ENCODE peak calls at places on chromosomes 3 and 15, in seven cellular contexts. V is heart right ventricle, U is GM06990, L is ascending aorta, Y is fibroblast of pulmonary artery, S is stomach, G is MCF 10A. F is an unnamed sample.

GRCh38 chr3:193851416-193851815 is 258.4 kb downstream of the OPA1 start:
- DNase-seq in G (no peak), U (no peak), L (no peak), Y (no peak), V (no peak), S (no peak), F (no peak)

GRCh38 chr3:115533218-115533617 is 90.1 kb upstream of the GAP43 start:
- DNase-seq in Y (no peak), G (no peak), S (no peak), V (no peak), U (no peak), L (no peak), F (no peak)

GRCh38 chr3:177524742-177525141 is 327.5 kb upstream of the TBL1XR1 start:
- DNase-seq in G (no peak), L (no peak), U (no peak), S (no peak), Y (no peak), V (no peak), F (no peak)

GRCh38 chr3:173826416-173826815 is 428.9 kb downstream of the NLGN1 start:
- DNase-seq in L (no peak), U (no peak), G (no peak), S (no peak), Y (no peak), V (no peak), F (no peak)

GRCh38 chr3:157859541-157859940 is 246.7 kb downstream of the SHOX2 start:
- DNase-seq in S (no peak), V (no peak), L (no peak), U (no peak), Y (no peak), G (no peak), F (no peak)

GRCh38 chr3:125139386-125139785 is 73.2 kb downstream of the SLC12A8 start:
- DNase-seq in S (no peak), Y (no peak), V (no peak), L (no peak), G (no peak), U (no peak), F (no peak)

GRCh38 chr3:105458518-105459215 is 92.0 kb downstream of the ALCAM start:
- DNase-seq in Y (peak; percentile 65), S (no peak), U (no peak), G (no peak), V (no peak), L (no peak), F (no peak)

GRCh38 chr15:61032600-61033286 is 196.4 kb downstream of the RORA start:
- DNase-seq in L (no peak), V (no peak), U (no peak), G (no peak), Y (no peak), S (peak; percentile 59), F (no peak)

GRCh38 chr15:77666296-77666660 is 33.6 kb upstream of the LINGO1 start:
- DNase-seq in S (no peak), L (no peak), Y (no peak), U (no peak), V (no peak), G (no peak), F (no peak)

GRCh38 chr3:53045107-53045783 is 628 bp downstream of the SFMBT1 start:
- DNase-seq in L (peak; percentile 65), S (peak; percentile 66), U (peak; percentile 81), G (peak; percentile 35), Y (peak; percentile 44), V (peak; percentile 47), F (peak; percentile 62)

GRCh38 chr3:14562441-14562840 is 22.3 kb upstream of the GRIP2 start:
- DNase-seq in V (no peak), S (no peak), G (no peak), U (no peak), Y (peak; percentile 56), L (no peak), F (no peak)

GRCh38 chr3:142117052-142117451 is 32.3 kb downstream of the TFDP2 start:
- DNase-seq in U (no peak), G (peak; percentile 71), L (no peak), S (no peak), Y (peak; percentile 15), V (no peak), F (no peak)

GRCh38 chr15:40770147-40770721 is 454 bp downstream of the C15orf62 start:
- DNase-seq in S (peak; percentile 59), L (no peak), V (no peak), G (no peak), Y (no peak), U (no peak), F (no peak)

GRCh38 chr15:56598991-56599390 is 134.1 kb upstream of the MNS1 start:
- DNase-seq in S (no peak), V (no peak), L (no peak), G (peak; percentile 50), Y (peak; percentile 25), U (no peak), F (no peak)

GRCh38 chr3:8968375-8968882 is 5.2 kb upstream of the RAD18 start:
- DNase-seq in S (no peak), G (no peak), U (no peak), V (no peak), L (no peak), Y (no peak), F (no peak)

GRCh38 chr15:60426870-60427528 is 29.2 kb upstream of the ANXA2 start:
- DNase-seq in V (no peak), L (no peak), Y (peak; percentile 61), U (no peak), G (peak; percentile 63), S (no peak), F (no peak)

GRCh38 chr3:55329849-55330248 is 157.3 kb downstream of the WNT5A start:
- DNase-seq in S (no peak), Y (peak; percentile 81), L (no peak), U (no peak), G (peak; percentile 82), V (no peak), F (no peak)

GRCh38 chr3:81716870-81717509 is 44.5 kb downstream of the GBE1 start:
- DNase-seq in L (no peak), U (no peak), V (peak; percentile 54), Y (peak; percentile 69), G (peak; percentile 67), S (peak; percentile 46), F (no peak)

GRCh38 chr3:184085389-184085852 is 11.4 kb upstream of the HTR3E start:
- DNase-seq in U (no peak), Y (peak; percentile 78), G (peak; percentile 46), L (no peak), S (no peak), V (no peak), F (no peak)

GRCh38 chr15:76163429-76164020 is 103.7 kb downstream of the TMEM266 start:
- DNase-seq in Y (peak; percentile 71), S (peak; percentile 38), L (peak; percentile 72), G (peak; percentile 91), V (peak; percentile 60), U (no peak), F (no peak)

GRCh38 chr3:111238896-111239295 is 167.3 kb downstream of the NECTIN3 start:
- DNase-seq in U (peak; percentile 1), V (no peak), G (no peak), Y (no peak), S (no peak), L (no peak), F (no peak)

GRCh38 chr3:10775828-10776227 is 40.2 kb upstream of the SLC6A11 start:
- DNase-seq in U (no peak), S (no peak), G (no peak), V (no peak), L (no peak), Y (no peak), F (no peak)

GRCh38 chr3:171640520-171641412 is 169.5 kb downstream of the PLD1 start:
- DNase-seq in Y (peak; percentile 41), U (no peak), S (no peak), G (peak; percentile 34), L (no peak), V (no peak), F (no peak)
- TF ChIP-seq CTCF in Y (peak; percentile 26), U (no peak), S (no peak), G (no peak), L (no peak), V (no peak), F (no peak)

GRCh38 chr3:70726096-70726745 is 413.8 kb upstream of the MDFIC2 start:
- DNase-seq in L (no peak), Y (no peak), G (no peak), V (no peak), S (no peak), U (no peak), F (no peak)

GRCh38 chr3:70716832-70717231 is 404.4 kb upstream of the MDFIC2 start:
- DNase-seq in Y (peak; percentile 73), G (peak; percentile 28), S (no peak), V (peak; percentile 32), U (no peak), L (no peak), F (no peak)

GRCh38 chr3:70726966-70727365 is 414.5 kb upstream of the MDFIC2 start:
- DNase-seq in S (no peak), V (no peak), U (no peak), L (no peak), G (no peak), Y (no peak), F (no peak)

DNA sequence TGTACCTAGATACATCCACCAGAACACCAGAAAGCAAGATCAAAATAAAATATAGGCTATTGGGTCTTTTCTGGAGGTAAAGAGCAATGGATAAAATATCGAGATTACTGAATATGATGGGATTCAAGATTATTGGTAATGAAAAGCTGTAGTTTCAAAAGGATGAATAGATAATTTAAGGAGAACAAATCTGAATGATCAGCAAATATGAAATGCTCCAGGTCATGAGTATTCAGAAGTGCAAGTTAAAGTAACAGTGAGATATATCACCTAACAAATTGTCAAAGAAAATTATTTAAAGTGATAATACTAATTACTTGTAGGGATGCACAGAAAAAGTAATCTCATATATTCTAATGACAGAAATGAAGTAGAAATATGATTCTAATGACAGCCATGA is 409.6 kb upstream of the MDFIC2 start:
- DNase-seq in U (no peak), V (no peak), S (no peak), G (no peak), Y (no peak), L (no peak), F (no peak)
- TF ChIP-seq CTCF in U (no peak), V (no peak), S (no peak), G (no peak), Y (no peak), L (no peak), F (no peak)

DNA sequence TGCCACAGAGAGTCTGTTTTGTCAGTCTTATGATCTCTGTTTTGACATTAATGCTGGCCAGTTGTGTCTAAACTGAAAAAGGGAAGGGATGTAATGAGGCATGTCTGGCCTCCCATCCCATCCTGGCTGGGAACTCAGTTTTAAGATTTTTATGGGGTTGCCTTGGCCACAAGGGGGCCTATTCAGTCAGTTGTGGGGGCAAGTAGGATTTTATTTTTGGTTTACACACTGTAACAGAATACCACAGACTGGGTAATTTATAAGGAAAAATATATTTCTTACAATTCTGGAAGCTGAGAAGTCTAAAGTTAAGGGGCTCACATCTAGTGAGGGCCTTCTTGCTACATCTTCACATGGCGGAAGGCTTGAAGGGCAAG is 129.8 kb downstream of the TMEM108 start:
- DNase-seq in S (no peak), U (no peak), L (no peak), Y (no peak), V (no peak), G (no peak), F (no peak)
- TF ChIP-seq CTCF in S (no peak), U (no peak), L (no peak), Y (no peak), V (no peak), G (no peak), F (no peak)

DNA sequence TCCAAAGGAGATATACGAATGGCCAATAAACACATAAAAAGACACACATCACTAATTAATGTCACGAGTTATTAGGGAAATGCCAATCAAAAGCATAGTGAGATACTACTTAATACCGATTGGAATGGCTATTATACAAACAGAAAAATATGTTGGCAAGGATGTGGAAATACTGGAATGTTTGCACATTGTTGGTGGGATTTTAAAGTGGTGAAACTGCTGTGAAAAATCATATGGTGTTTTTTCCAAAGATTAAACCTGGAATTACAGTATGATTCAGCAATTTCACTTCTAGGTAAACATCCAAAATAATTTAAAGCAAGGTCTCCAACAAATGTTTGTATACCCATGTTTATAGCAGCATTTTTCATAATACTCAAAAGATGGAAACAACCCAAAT is 765.5 kb downstream of the VGLL3 start:
- DNase-seq in Y (no peak), L (no peak), V (no peak), U (no peak), S (no peak), G (no peak), F (no peak)
- TF ChIP-seq CTCF in Y (no peak), L (no peak), V (no peak), U (no peak), S (no peak), G (no peak), F (no peak)

F was measured in natural killer cell.